ENCODE peak calls at places on chromosomes 16 and 17, in four cellular contexts. H is thoracic aorta, K is esophagus squamous epithelium, A is mammary epithelial cell. I is an unnamed sample.

GRCh38 chr16:59164461-59164860 is 430.3 kb upstream of the GOT2 start:
- DNase-seq in H (no peak), K (no peak), A (no peak), I (no peak)

GRCh38 chr16:10647264-10647720 is 47.4 kb downstream of the TEKT5 start:
- DNase-seq in H (no peak), K (no peak), A (no peak), I (no peak)

GRCh38 chr16:65702707-65703402 is 581.0 kb upstream of the CDH11 start:
- DNase-seq in H (no peak), K (no peak), A (no peak), I (no peak)

GRCh38 chr17:2050871-2051387 is 4.0 kb upstream of the HIC1 start:
- DNase-seq in H (no peak), K (no peak), A (no peak), I (no peak)

GRCh38 chr16:48001306-48001885 is 154.4 kb downstream of the ABCC12 start:
- DNase-seq in H (no peak), K (no peak), A (no peak), I (no peak)

GRCh38 chr17:81684442-81684911 is 666 bp downstream of the HGS start:
- DNase-seq in H (no peak), K (no peak), A (no peak), I (peak)

GRCh38 chr17:34370997-34371395 is 8.0 kb upstream of the CCL1 start:
- DNase-seq in H (no peak), K (no peak), A (peak), I (no peak)

GRCh38 chr16:81415757-81416156 is 28.9 kb upstream of the CMIP start:
- DNase-seq in H (no peak), K (no peak), A (no peak), I (no peak)

GRCh38 chr17:81533713-81534141 is 5.5 kb downstream of the FSCN2 start:
- DNase-seq in H (no peak), K (no peak), A (no peak), I (no peak)

GRCh38 chr17:18920911-18921441 is 31.0 kb upstream of the SLC5A10 start:
- DNase-seq in H (no peak), K (no peak), A (peak), I (no peak)

GRCh38 chr17:18921485-18921884 is 30.5 kb upstream of the SLC5A10 start:
- DNase-seq in H (no peak), K (no peak), A (no peak), I (no peak)

GRCh38 chr17:18919963-18920362 is 32.0 kb upstream of the SLC5A10 start:
- DNase-seq in H (no peak), K (no peak), A (no peak), I (no peak)

GRCh38 chr17:18925187-18925586 is 26.8 kb upstream of the SLC5A10 start:
- DNase-seq in H (no peak), K (no peak), A (no peak), I (no peak)

DNA sequence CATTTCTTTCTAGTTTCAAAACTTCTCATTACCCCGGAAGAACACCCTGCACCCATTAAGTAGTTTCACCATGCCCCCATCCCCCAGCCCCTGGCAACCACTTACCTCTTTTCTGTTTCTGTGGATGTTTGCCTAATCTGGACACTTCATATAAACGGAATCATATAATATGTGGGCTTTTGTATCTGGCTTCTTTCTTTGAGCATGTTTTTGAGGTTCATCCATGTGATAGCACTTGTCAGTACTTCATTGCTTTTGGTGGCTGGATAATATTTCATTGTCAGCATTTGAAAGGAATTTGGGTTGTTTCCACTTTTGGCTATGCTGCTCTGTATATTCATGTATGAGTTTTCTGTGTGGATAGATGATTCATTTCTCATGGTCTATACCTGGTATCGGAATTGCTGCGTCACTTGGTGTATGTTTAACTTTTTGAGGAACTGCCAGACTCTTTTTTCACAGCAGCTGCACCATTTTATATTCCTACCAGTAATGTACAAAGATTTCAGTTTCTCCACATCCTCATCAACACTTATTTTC is 30.0 kb upstream of the SLC5A10 start:
- DNase-seq in H (no peak), K (no peak), A (no peak), I (no peak)
- H3K27ac ChIP-seq in H (no peak), K (no peak), A (no peak), I (peak)

GRCh38 chr17:30401097-30401496 is 22.4 kb downstream of the CPD start:
- DNase-seq in H (no peak), K (no peak), A (no peak), I (no peak)
- H3K4me3 ChIP-seq in H (no peak), K (no peak), A (no peak), I (no peak)

DNA sequence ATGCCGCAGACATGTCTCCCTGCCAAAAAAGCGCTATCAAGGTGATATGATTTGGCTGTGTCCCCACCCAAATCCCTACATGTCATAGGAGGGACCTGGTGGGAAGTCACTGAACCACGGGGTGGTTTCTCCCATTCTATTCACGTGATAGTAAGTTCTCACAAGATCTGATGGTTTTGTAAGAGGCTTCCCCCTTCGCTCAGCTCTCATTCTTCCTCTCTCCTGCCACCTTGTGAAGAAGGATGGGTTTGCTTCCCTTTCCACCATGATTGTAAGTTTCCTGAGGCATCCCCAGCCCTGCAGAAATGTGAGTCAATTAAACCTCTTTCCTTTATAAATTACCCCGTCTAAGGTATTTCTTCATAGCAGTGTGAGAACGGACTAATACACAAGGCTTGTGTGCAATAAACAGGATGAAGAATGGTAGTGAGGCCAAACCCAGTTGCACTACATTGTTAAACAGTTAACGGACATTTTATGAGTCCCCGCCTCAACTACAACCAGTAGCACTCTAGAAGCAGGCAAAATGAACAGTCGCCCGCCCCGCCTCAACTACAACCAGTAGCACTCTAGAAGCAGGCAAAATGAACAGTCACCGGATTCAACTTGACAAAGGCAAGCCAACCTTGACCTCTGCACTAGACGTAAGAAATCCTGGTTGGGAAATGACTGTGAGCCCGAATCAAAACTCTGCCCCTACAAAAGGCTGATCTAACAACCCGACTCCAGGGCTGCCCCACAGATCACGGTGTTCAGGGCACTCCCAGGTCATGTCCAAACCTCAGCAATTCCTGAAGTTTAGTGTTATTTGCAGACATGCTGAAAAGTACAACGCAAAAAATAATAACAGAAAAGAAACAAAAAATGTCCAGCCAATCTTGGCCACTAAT is 26.3 kb downstream of the VPS53 start:
- DNase-seq in H (no peak), K (no peak), A (no peak), I (no peak)
- TF ChIP-seq CTCF in H (no peak), K (no peak), A (peak), I (no peak)

GRCh38 chr16:84545114-84545737 is 40.8 kb upstream of the MEAK7 start:
- DNase-seq in H (no peak), K (no peak), A (no peak), I (no peak)

GRCh38 chr16:84546669-84547538 is 42.4 kb upstream of the MEAK7 start:
- DNase-seq in H (no peak), K (no peak), A (no peak), I (no peak)

GRCh38 chr16:84548508-84548907 is 44.0 kb upstream of the MEAK7 start:
- DNase-seq in H (no peak), K (no peak), A (no peak), I (no peak)

GRCh38 chr16:84548971-84549844 is 44.7 kb upstream of the MEAK7 start:
- DNase-seq in H (no peak), K (no peak), A (no peak), I (no peak)

GRCh38 chr16:84547539-84548058 is 43.1 kb upstream of the MEAK7 start:
- DNase-seq in H (no peak), K (no peak), A (no peak), I (no peak)
- H3K27ac ChIP-seq in H (no peak), K (no peak), A (no peak), I (no peak)

DNA sequence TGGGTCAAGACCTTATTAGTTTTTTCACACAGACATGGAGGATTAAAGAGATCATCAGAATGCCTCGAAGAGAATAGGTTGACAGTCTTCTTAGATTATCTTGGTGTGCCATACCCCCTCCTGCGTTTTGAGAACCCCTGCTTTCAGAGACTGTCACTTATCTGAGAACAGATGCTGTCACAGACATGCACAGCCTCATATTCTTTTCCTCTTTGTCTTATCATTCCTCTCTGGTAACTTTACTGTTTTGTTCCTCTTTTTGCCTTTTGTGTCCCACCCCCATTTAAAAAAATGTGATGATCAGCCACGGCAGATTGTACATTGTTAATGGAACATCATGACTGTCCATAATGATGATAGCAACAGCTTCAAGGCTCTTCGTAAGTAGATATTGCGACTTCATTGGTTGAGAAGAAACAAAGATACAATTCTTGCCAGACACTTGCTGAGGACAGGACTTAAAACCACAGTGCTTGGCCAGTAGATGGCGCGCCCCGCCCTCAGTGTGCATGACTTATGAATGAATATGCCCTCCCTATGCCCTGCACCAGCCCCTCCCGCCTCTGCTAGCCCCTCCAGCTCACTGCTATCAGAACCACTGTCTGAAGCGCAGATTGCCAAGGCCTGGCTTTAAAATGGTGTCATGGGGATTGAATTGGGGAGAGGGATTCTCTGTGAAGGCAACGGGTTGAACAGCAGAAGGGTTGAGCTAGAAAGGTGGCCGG is 2.6 kb upstream of the PITPNC1 start:
- DNase-seq in H (peak), K (no peak), A (peak), I (peak)
- H3K4me3 ChIP-seq in H (no peak), K (no peak), A (no peak), I (no peak)

DNA sequence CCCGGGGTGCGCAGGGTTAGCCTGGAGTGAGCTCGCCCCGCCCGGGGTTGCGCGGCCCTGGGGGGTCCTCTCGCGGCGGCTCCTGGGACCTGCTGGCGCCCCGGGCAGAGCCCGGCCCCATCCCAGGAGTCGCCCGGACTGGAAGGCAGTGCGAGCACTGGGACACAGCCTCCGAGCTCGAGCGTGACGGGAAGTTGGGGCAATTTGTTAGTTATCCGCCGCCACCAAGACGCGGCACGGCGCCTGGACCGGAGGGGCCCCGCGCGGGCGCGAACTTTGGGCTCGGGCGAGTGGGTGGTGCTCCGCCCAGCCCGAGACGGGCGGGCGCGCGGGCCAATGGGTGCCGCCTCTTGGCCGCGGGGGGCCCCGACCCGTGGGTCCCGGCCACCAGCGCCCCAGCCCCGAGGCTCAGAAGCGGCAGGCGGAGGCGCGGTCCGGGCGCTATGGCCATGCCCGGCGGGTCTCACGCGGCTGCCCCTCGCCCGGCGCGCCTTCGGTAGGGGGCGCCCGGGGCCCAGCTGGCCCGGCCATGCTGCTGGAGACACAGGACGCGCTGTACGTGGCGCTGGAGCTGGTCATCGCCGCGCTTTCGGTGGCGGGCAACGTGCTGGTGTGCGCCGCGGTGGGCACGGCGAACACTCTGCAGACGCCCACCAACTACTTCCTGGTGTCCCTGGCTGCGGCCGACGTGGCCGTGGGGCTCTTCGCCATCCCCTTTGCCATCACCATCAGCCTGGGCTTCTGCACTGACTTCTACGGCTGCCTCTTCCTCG is at the start of gene ADORA2B:
- DNase-seq in H (no peak), K (no peak), A (peak), I (no peak)
- TF ChIP-seq CTCF in H (no peak), K (peak), A (peak), I (peak)

GRCh38 chr16:31106509-31107464 is 1.4 kb upstream of the BCKDK start:
- DNase-seq in H (no peak), K (no peak), A (no peak), I (no peak)
- H3K27ac ChIP-seq in H (no peak), K (no peak), A (no peak), I (no peak)